ENCODE peak calls at places on chromosome 6, in seven cellular contexts. I is sigmoid colon; R is activated naive CD8-positive, alpha-beta T cell treated with anti-CD3 and anti-CD28 coated beads, Interleukin-2, amount 50 U/mL, for 24 hours; U is coronary artery; G is mammary epithelial cell; P is kidney epithelial cell; N is left colon. B is an unnamed sample.

GRCh38 chr6:31815025-31815838 is at the start of the genes HSPA1A and HSPA1L:
- DNase-seq in I (peak), R (peak), U (peak), G (peak), P (no peak), N (peak), B (peak)

GRCh38 chr6:119620846-119621570 is 271.4 kb upstream of the MAN1A1 start:
- DNase-seq in I (no peak), R (no peak), U (no peak), G (peak), P (peak), N (no peak), B (no peak)

GRCh38 chr6:28258877-28259777 is at the start of gene NKAPL:
- DNase-seq in I (peak), R (peak), U (peak), G (peak), P (no peak), N (peak), B (no peak)

GRCh38 chr6:97668716-97669115 is 385.7 kb upstream of the MMS22L start:
- DNase-seq in I (no peak), R (no peak), U (no peak), G (no peak), P (no peak), N (no peak), B (no peak)

GRCh38 chr6:44441091-44441855 is 53.8 kb downstream of the CDC5L start:
- DNase-seq in I (no peak), R (no peak), U (no peak), G (no peak), P (no peak), N (no peak), B (no peak)

GRCh38 chr6:68049562-68049961 is 585.5 kb upstream of the ADGRB3 start:
- DNase-seq in I (no peak), R (no peak), U (no peak), G (no peak), P (no peak), N (no peak), B (no peak)

GRCh38 chr6:80832337-80832736 is 725.9 kb downstream of the BCKDHB start:
- DNase-seq in I (no peak), R (no peak), U (no peak), G (no peak), P (no peak), N (no peak), B (no peak)

GRCh38 chr6:168408504-168409136 is 32.4 kb upstream of the SMOC2 start:
- DNase-seq in I (no peak), R (no peak), U (peak), G (no peak), P (no peak), N (no peak), B (no peak)

GRCh38 chr6:38262609-38263008 is 377.1 kb downstream of the BTBD9 start:
- DNase-seq in I (no peak), R (no peak), U (no peak), G (peak), P (no peak), N (no peak), B (no peak)

GRCh38 chr6:75424610-75425548 is 68.7 kb downstream of the FILIP1 start:
- DNase-seq in I (no peak), R (no peak), U (no peak), G (no peak), P (no peak), N (no peak), B (no peak)

GRCh38 chr6:13586936-13587542 is 12.6 kb downstream of the SIRT5 start:
- DNase-seq in I (no peak), R (no peak), U (no peak), G (no peak), P (no peak), N (no peak), B (no peak)

GRCh38 chr6:107402533-107402932 is 56.8 kb downstream of the PDSS2 start:
- DNase-seq in I (no peak), R (no peak), U (no peak), G (no peak), P (no peak), N (no peak), B (no peak)

GRCh38 chr6:119962505-119962904 is 612.9 kb upstream of the MAN1A1 start:
- DNase-seq in I (no peak), R (no peak), U (no peak), G (no peak), P (no peak), N (no peak), B (no peak)

GRCh38 chr6:117956386-117956785 is 49.3 kb downstream of the SLC35F1 start:
- DNase-seq in I (no peak), R (no peak), U (no peak), G (no peak), P (no peak), N (no peak), B (peak)

GRCh38 chr6:7784706-7785105 is 58.8 kb downstream of the BMP6 start:
- DNase-seq in I (no peak), R (no peak), U (no peak), G (no peak), P (no peak), N (no peak), B (no peak)

GRCh38 chr6:166046232-166046631 is 121.4 kb downstream of the TBXT start:
- DNase-seq in I (no peak), R (no peak), U (no peak), G (peak), P (peak), N (no peak), B (no peak)

GRCh38 chr6:44444853-44445252 is 57.3 kb downstream of the CDC5L start:
- DNase-seq in I (no peak), R (no peak), U (no peak), G (no peak), P (no peak), N (no peak), B (no peak)

GRCh38 chr6:153058291-153058690 is 55.8 kb upstream of the MTRF1L start:
- DNase-seq in I (no peak), R (no peak), U (no peak), G (peak), P (no peak), N (no peak), B (peak)

GRCh38 chr6:109010703-109011102 is 83.9 kb downstream of the SESN1 start:
- DNase-seq in I (no peak), R (no peak), U (no peak), G (no peak), P (no peak), N (no peak), B (no peak)

GRCh38 chr6:35183935-35184334 is 29.8 kb upstream of the SCUBE3 start:
- DNase-seq in I (no peak), R (no peak), U (no peak), G (no peak), P (no peak), N (no peak), B (no peak)

GRCh38 chr6:30778001-30778400 is 33.7 kb upstream of the IER3 start:
- DNase-seq in I (no peak), R (no peak), U (no peak), G (no peak), P (no peak), N (no peak), B (no peak)

GRCh38 chr6:8546496-8546895 is 111.2 kb upstream of the SLC35B3 start:
- DNase-seq in I (no peak), R (no peak), U (no peak), G (no peak), P (no peak), N (no peak), B (no peak)

B was measured in SK-MEL-5.